ENCODE peak calls at places on chromosomes 7 and 10, in six cellular contexts. W, H, B, T, M and N are unnamed samples.

GRCh38 chr10:14146501-14146900 is 184.2 kb downstream of the FRMD4A start:
- DNase-seq in W (no peak), H (no peak), B (no peak), T (no peak), M (no peak), N (no peak)

GRCh38 chr7:94182066-94182465 is 177.9 kb upstream of the BET1 start:
- DNase-seq in W (no peak), H (peak; percentile 72), B (peak; percentile 51), T (peak; percentile 89), M (no peak), N (no peak)

GRCh38 chr10:126842836-126843235 is 62.4 kb upstream of the DOCK1 start:
- DNase-seq in W (no peak), H (no peak), B (no peak), T (no peak), M (no peak), N (no peak)

GRCh38 chr7:114405427-114405826 is 9.2 kb upstream of the FOXP2 start:
- DNase-seq in W (no peak), H (no peak), B (no peak), T (peak; percentile 31), M (no peak), N (no peak)

GRCh38 chr7:21920931-21921330 is 24.8 kb downstream of the CDCA7L start:
- DNase-seq in W (no peak), H (no peak), B (no peak), T (no peak), M (no peak), N (no peak)

GRCh38 chr7:37921340-37921805 is 933 bp downstream of the EPDR1 start:
- DNase-seq in W (peak; percentile 51), H (no peak), B (no peak), T (peak; percentile 71), M (no peak), N (peak; percentile 55)

GRCh38 chr10:53314856-53315255 is 542.3 kb upstream of the MBL2 start:
- DNase-seq in W (no peak), H (peak; percentile 97), B (peak; percentile 31), T (peak; percentile 96), M (no peak), N (no peak)

GRCh38 chr7:64494912-64495461 is 67.9 kb downstream of the ZNF680 start:
- DNase-seq in W (no peak), H (no peak), B (no peak), T (no peak), M (no peak), N (no peak)

GRCh38 chr7:138449580-138449979 is 10.5 kb upstream of the TRIM24 start:
- DNase-seq in W (peak; percentile 60), H (no peak), B (no peak), T (no peak), M (peak; percentile 40), N (peak; percentile 10)
- TF ChIP-seq CTCF in W (peak; percentile 69), H (peak; percentile 52), B (peak; percentile 22), T (peak; percentile 7), M (peak; percentile 82), N (peak; percentile 6)

GRCh38 chr10:8049874-8050560 is 4.5 kb upstream of the GATA3 start:
- DNase-seq in W (no peak), H (no peak), B (no peak), T (no peak), M (no peak), N (no peak)
- TF ChIP-seq CTCF in W (no peak), H (no peak), B (no peak), T (no peak), M (no peak), N (no peak)

DNA sequence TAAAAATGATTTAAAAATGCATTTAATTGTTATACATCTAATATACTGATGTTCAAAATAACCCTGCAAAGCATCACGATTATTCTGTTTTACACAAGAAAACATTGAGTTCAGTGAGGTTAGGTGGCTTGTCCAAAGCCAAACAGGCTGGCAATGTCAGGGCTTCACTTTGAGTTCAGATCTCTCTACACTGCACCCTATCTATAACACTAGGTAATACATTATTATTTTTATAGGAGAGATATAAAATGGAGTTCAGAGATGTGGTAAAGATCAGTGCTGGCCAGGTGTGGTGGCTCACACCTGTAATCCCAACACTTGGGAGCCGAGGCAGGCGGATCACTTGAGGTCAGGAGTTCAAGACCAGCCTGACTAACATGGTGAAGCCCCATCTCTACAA is 165.9 kb upstream of the MYO3A start:
- DNase-seq in W (no peak), H (no peak), B (no peak), T (no peak), M (peak; percentile 6), N (no peak)
- TF ChIP-seq CTCF in W (no peak), H (peak; percentile 35), B (no peak), T (no peak), M (peak; percentile 34), N (no peak)

GRCh38 chr7:127588697-127589482 is 679 bp downstream of the ARF5 start:
- DNase-seq in W (peak; percentile 28), H (no peak), B (no peak), T (peak; percentile 49), M (peak; percentile 29), N (peak; percentile 60)

GRCh38 chr7:127586346-127586745 is 950 bp upstream of the GCC1 start:
- DNase-seq in W (no peak), H (no peak), B (no peak), T (no peak), M (no peak), N (no peak)

GRCh38 chr7:127588019-127588696 is at the start of gene ARF5:
- DNase-seq in W (peak; percentile 85), H (no peak), B (peak; percentile 24), T (peak; percentile 78), M (peak; percentile 86), N (peak; percentile 98)

GRCh38 chr7:127589901-127590300 is 1.7 kb downstream of the ARF5 start:
- DNase-seq in W (no peak), H (no peak), B (no peak), T (no peak), M (no peak), N (no peak)

DNA sequence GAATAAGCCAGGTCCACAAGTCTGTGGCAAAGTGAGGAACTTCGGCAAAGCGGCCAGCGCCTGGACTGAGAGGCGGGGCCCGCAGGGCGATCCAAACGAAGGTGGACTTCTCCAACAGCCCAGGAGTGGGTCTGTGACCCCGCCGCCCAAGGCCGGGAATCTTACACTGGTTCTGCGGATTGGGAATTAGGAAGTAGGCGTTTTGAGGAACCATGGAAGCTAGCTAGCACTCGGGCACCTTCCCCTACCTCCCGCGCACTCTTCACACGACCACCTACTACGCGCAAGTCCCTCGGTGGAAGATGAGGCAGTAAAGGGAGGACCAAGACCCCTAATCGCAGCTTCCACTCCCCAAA is 570 bp upstream of the ARF5 start:
- DNase-seq in W (no peak), H (no peak), B (no peak), T (no peak), M (no peak), N (no peak)
- TF ChIP-seq CTCF in W (no peak), H (no peak), B (no peak), T (no peak), M (no peak), N (no peak)

DNA sequence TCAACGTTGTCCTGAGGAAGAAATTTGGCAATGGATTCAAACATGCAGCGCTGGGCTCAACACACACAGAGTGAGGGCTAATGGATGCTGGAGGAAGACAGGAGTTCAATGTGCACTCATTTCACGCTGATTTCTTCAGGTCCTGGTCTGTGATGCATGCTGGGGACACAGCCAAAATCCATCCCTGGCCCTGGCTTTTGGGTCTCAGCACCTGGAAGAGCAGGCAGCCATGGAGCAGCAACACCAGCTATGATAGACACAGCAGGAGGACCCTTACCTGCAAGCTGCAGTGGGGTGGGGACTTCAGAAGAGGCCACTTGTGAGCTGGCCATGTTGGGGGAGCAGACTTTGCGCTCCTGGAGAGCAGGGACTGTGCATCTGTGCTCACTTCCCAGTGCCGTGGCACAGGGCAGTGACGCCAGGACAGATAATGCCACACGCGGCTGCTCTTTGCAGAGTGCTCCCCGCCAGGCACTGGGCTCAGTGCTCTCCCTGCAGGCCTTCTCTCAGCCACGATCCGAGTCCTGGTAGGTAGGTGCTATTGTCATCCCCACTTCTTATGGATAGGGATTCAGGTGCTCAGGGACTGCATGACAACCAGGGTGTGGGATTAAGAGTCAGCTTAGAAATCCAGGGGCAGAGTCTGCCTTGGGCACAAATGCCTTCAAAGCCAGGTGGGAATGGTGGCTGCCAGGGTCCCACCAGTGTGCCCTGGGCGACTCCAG is 138.8 kb upstream of the UNC5B start:
- DNase-seq in W (no peak), H (no peak), B (no peak), T (no peak), M (no peak), N (no peak)
- TF ChIP-seq CTCF in W (no peak), H (no peak), B (no peak), T (no peak), M (no peak), N (no peak)

GRCh38 chr10:114115661-114116060 is 58.3 kb downstream of the CCDC186 start:
- DNase-seq in W (no peak), H (no peak), B (no peak), T (no peak), M (no peak), N (no peak)

DNA sequence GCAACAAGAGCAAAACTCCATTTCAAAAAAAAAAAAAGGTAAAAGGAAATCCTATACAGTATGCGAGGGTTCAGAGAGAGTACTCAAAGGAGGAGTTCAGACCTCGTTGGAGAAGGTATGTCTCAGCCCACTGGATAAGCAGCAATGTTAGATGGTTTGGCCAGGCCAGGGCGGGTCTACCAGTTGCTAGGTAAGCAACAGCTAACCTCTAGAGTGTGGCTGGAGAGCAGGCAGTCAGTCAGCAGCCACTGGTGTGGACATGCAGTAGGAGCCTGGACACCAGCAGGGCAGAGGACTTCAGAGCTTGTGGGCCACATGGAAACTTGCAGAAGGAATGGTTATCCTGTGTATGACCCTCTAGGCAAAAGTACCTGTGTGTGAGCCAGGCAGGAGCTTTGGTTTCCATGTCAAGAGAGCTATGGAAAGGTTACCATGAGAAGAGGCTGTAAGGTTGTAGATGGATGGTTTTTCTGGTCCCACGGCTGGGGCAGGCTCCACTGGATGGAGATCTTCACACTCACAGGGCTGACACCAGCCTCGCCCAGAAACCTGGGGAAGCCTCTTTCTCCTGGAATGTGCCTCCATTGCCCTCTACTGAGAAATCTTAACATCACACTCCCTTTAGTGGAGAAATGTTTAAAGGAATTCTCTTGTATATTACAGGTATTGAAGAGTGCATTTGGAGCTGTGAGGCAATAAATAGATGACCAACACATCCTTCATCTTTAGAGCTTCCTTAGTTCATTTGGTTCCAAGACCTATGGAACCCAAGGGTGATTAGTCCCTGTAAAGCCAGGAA is 63.6 kb downstream of the CCDC186 start:
- DNase-seq in W (no peak), H (no peak), B (no peak), T (no peak), M (peak; percentile 33), N (no peak)
- TF ChIP-seq CTCF in W (no peak), H (peak; percentile 61), B (peak; percentile 32), T (peak; percentile 21), M (peak; percentile 71), N (no peak)

GRCh38 chr10:72694476-72695369 is 2.8 kb downstream of the MCU start:
- DNase-seq in W (no peak), H (no peak), B (no peak), T (peak; percentile 51), M (peak; percentile 33), N (no peak)
- TF ChIP-seq CTCF in W (no peak), H (peak; percentile 69), B (peak; percentile 58), T (peak; percentile 62), M (peak; percentile 65), N (peak; percentile 9)

GRCh38 chr7:49776994-49777393 is 3.6 kb downstream of the VWC2 start:
- DNase-seq in W (no peak), H (no peak), B (no peak), T (no peak), M (no peak), N (no peak)
- TF ChIP-seq CTCF in W (no peak), H (peak; percentile 55), B (no peak), T (no peak), M (peak; percentile 55), N (no peak)

GRCh38 chr10:132188331-132188730 is 1.6 kb downstream of the DPYSL4 start:
- DNase-seq in W (no peak), H (no peak), B (no peak), T (no peak), M (no peak), N (no peak)
- TF ChIP-seq CTCF in W (no peak), H (no peak), B (no peak), T (no peak), M (no peak), N (no peak)